ENCODE peak calls at places on chromosome 15, in ten cellular contexts. K, V, B, S, I, H, L, P, W and Q are unnamed samples.

GRCh38 chr15:45885801-45886200 is 251.0 kb downstream of the SQOR start:
- DNase-seq in K (no peak), V (no peak), B (no peak), S (no peak), I (no peak), H (no peak), L (no peak), P (no peak), W (no peak), Q (no peak)

GRCh38 chr15:83250766-83251165 is 33.7 kb downstream of the BNC1 start:
- DNase-seq in K (no peak), V (no peak), B (no peak), S (no peak), I (no peak), H (no peak), L (no peak), P (no peak), W (no peak), Q (no peak)

GRCh38 chr15:31277335-31278055 is 49.1 kb upstream of the KLF13 start:
- DNase-seq in K (no peak), V (no peak), B (no peak), S (no peak), I (no peak), H (no peak), L (no peak), P (no peak), W (no peak), Q (no peak)

GRCh38 chr15:70356919-70357318 is 259.2 kb upstream of the TLE3 start:
- DNase-seq in K (peak; percentile 41), V (no peak), B (no peak), S (no peak), I (no peak), H (no peak), L (peak; percentile 32), P (no peak), W (no peak), Q (no peak)

GRCh38 chr15:92525758-92526245 is 129.8 kb downstream of the FAM174B start:
- DNase-seq in K (no peak), V (no peak), B (no peak), S (no peak), I (no peak), H (no peak), L (no peak), P (no peak), W (no peak), Q (no peak)

GRCh38 chr15:64748251-64748650 is 27.1 kb downstream of the RBPMS2 start:
- DNase-seq in K (no peak), V (no peak), B (no peak), S (no peak), I (no peak), H (no peak), L (no peak), P (no peak), W (no peak), Q (no peak)

GRCh38 chr15:58169934-58170333 is 31.8 kb downstream of the AQP9 start:
- DNase-seq in K (no peak), V (no peak), B (no peak), S (no peak), I (no peak), H (no peak), L (no peak), P (no peak), W (no peak), Q (no peak)

GRCh38 chr15:42402806-42403205 is 43.5 kb downstream of the CAPN3 start:
- DNase-seq in K (no peak), V (no peak), B (no peak), S (no peak), I (no peak), H (no peak), L (no peak), P (no peak), W (peak; percentile 48), Q (no peak)